ENCODE peak calls at places on chromosomes 3 and 15, in nine cellular contexts. D, A, B, W, X, Q, U, J and V are unnamed samples.

GRCh38 chr3:136932518-136932917 is 25.3 kb upstream of the IL20RB start:
- DNase-seq in W (no peak), A (no peak), U (no peak), X (no peak), B (no peak), J (no peak), D (peak), Q (no peak), V (no peak)

GRCh38 chr15:25439456-25439836 is 622 bp upstream of the UBE3A start:
- DNase-seq in J (no peak), U (peak), X (no peak), B (no peak), Q (no peak), D (peak), W (no peak), A (no peak), V (peak)

GRCh38 chr3:123739146-123739545 is 145.0 kb downstream of the MYLK start:
- DNase-seq in D (peak), A (no peak), U (peak), B (no peak), W (no peak), Q (no peak), X (no peak), J (no peak), V (no peak)

GRCh38 chr3:48142316-48142870 is 45.8 kb downstream of the CDC25A start:
- DNase-seq in W (no peak), Q (no peak), D (no peak), J (no peak), X (no peak), A (no peak), U (no peak), B (no peak), V (no peak)

GRCh38 chr3:62755285-62755684 is 119.9 kb downstream of the CADPS start:
- DNase-seq in Q (no peak), J (no peak), A (no peak), B (no peak), U (peak), W (no peak), D (peak), X (no peak), V (no peak)

GRCh38 chr3:197736010-197736490 is 654 bp downstream of the RUBCN start:
- DNase-seq in D (peak), U (peak), Q (peak), W (peak), B (no peak), J (no peak), A (peak), X (peak), V (peak)

GRCh38 chr15:74843445-74843828 is 481 bp upstream of the ULK3 start:
- DNase-seq in D (no peak), B (no peak), X (no peak), U (no peak), A (no peak), J (no peak), W (no peak), Q (no peak), V (no peak)

GRCh38 chr15:68581725-68582124 is 2.9 kb downstream of the CORO2B start:
- DNase-seq in X (no peak), J (no peak), U (no peak), B (no peak), A (no peak), W (no peak), Q (no peak), D (peak), V (no peak)

GRCh38 chr3:122682016-122682374 is 1.4 kb downstream of the PARP14 start:
- DNase-seq in W (no peak), U (peak), Q (no peak), J (no peak), A (no peak), D (peak), B (no peak), X (no peak), V (no peak)

GRCh38 chr3:11014253-11014652 is 21.7 kb downstream of the SLC6A1 start:
- DNase-seq in D (no peak), A (no peak), Q (no peak), B (no peak), U (peak), J (no peak), X (no peak), W (no peak), V (no peak)

GRCh38 chr3:171255236-171255806 is 204.9 kb downstream of the TNIK start:
- DNase-seq in D (no peak), J (no peak), B (no peak), Q (peak), U (no peak), W (no peak), X (no peak), A (no peak), V (no peak)

GRCh38 chr15:36109943-36110658 is 469.3 kb upstream of the CDIN1 start:
- DNase-seq in A (no peak), Q (no peak), J (no peak), B (no peak), W (no peak), D (no peak), X (no peak), U (peak), V (peak)

GRCh38 chr3:178540184-178540583 is 3.9 kb downstream of the KCNMB2 start:
- DNase-seq in U (no peak), A (no peak), D (no peak), B (no peak), X (no peak), J (no peak), Q (no peak), W (no peak), V (no peak)

GRCh38 chr15:77619883-77620282 is 12.8 kb downstream of the LINGO1 start:
- DNase-seq in J (no peak), Q (no peak), B (no peak), A (no peak), D (no peak), W (no peak), X (no peak), U (no peak), V (no peak)

GRCh38 chr15:37094542-37095196 is 5.7 kb downstream of the MEIS2 start:
- DNase-seq in B (no peak), W (no peak), J (peak), A (no peak), Q (no peak), U (no peak), D (peak), X (no peak), V (no peak)

GRCh38 chr3:171842864-171843511 is at the start of gene TMEM212:
- DNase-seq in J (no peak), Q (no peak), D (peak), U (peak), W (no peak), B (no peak), A (no peak), X (no peak), V (no peak)

GRCh38 chr15:48025118-48025517 is 95.7 kb upstream of the SLC24A5 start:
- DNase-seq in J (no peak), B (no peak), A (no peak), D (peak), W (no peak), U (no peak), Q (no peak), X (no peak), V (no peak)

GRCh38 chr3:137808015-137808414 is 43.9 kb downstream of the SOX14 start:
- DNase-seq in J (no peak), B (no peak), D (no peak), Q (no peak), W (no peak), X (no peak), U (no peak), A (no peak), V (no peak)

GRCh38 chr3:181726351-181727121 is 14.8 kb downstream of the SOX2 start:
- DNase-seq in Q (no peak), J (no peak), B (peak), W (no peak), U (no peak), A (no peak), X (no peak), D (no peak), V (no peak)

GRCh38 chr3:143812411-143812968 is 35.8 kb downstream of the SLC9A9 start:
- DNase-seq in X (no peak), U (no peak), D (no peak), J (no peak), W (no peak), A (no peak), B (no peak), Q (no peak), V (no peak)

GRCh38 chr3:195182470-195182795 is 88.5 kb downstream of the XXYLT1 start:
- DNase-seq in U (no peak), W (no peak), B (no peak), A (no peak), J (peak), X (no peak), D (peak), Q (peak), V (no peak)

GRCh38 chr15:97745481-97746071 is 214.9 kb upstream of the ARRDC4 start:
- DNase-seq in B (no peak), X (no peak), A (no peak), U (peak), W (no peak), Q (peak), J (no peak), D (peak), V (no peak)

GRCh38 chr3:196537319-196537984 is 22.3 kb upstream of the SMCO1 start:
- DNase-seq in J (peak), D (peak), A (peak), X (peak), B (no peak), W (peak), Q (peak), U (no peak), V (peak)

GRCh38 chr3:39513801-39514369 is 46.4 kb downstream of the MOBP start:
- DNase-seq in D (no peak), W (no peak), Q (no peak), B (no peak), U (no peak), A (no peak), J (no peak), X (no peak), V (no peak)

GRCh38 chr3:147699175-147699838 is 290.1 kb downstream of the ZIC1 start:
- DNase-seq in U (peak), D (peak), Q (no peak), X (no peak), B (no peak), J (no peak), A (no peak), W (no peak), V (no peak)

GRCh38 chr3:9659849-9660248 is 10.5 kb downstream of the MTMR14 start:
- DNase-seq in W (no peak), B (no peak), D (no peak), J (no peak), X (no peak), U (no peak), Q (no peak), A (no peak), V (no peak)

GRCh38 chr3:27279153-27279552 is 90.0 kb downstream of the NEK10 start:
- DNase-seq in X (no peak), A (no peak), J (no peak), W (no peak), D (peak), U (peak), Q (no peak), B (no peak), V (peak)

GRCh38 chr3:43531835-43532234 is 90.0 kb downstream of the ANO10 start:
- DNase-seq in W (no peak), B (no peak), Q (no peak), A (no peak), D (peak), U (peak), X (no peak), J (no peak), V (peak)

GRCh38 chr3:29271501-29271900 is 9.4 kb upstream of the RBMS3 start:
- DNase-seq in W (no peak), D (no peak), J (no peak), B (no peak), U (no peak), X (no peak), Q (no peak), A (no peak), V (no peak)